ENCODE peak calls at places on chromosomes 4 and X, in six cellular contexts. One of them, this sample, is unnamed.

GRCh38 chr4:188107931-188108843 is 1.2 kb downstream of the TRIML2 start:
- DNase-seq in AG09309: no peak
- DNase-seq in CD4-positive, alpha-beta memory T cell: no peak
- DNase-seq in stimulated activated CD4-positive, alpha-beta T cell treated with anti-CD3 and anti-CD28 coated beads, TNF-alpha, amount 100 ng/mL, for 48 hours: no peak
- DNase-seq in NCI-H2107: no peak
- DNase-seq in neuronal stem cell: no peak
- DNase-seq in this sample: peak; percentile 73

GRCh38 chr4:129581305-129581704 is 485.4 kb downstream of the C4orf33 start:
- DNase-seq in AG09309: no peak
- DNase-seq in neuronal stem cell: no peak
- DNase-seq in stimulated activated CD4-positive, alpha-beta T cell treated with anti-CD3 and anti-CD28 coated beads, TNF-alpha, amount 100 ng/mL, for 48 hours: no peak
- DNase-seq in NCI-H2107: no peak
- DNase-seq in CD4-positive, alpha-beta memory T cell: no peak
- DNase-seq in this sample: no peak

GRCh38 chr4:76235915-76236314 is 15.6 kb upstream of the FAM47E start:
- DNase-seq in NCI-H2107: no peak
- DNase-seq in CD4-positive, alpha-beta memory T cell: no peak
- DNase-seq in AG09309: no peak
- DNase-seq in neuronal stem cell: no peak
- DNase-seq in stimulated activated CD4-positive, alpha-beta T cell treated with anti-CD3 and anti-CD28 coated beads, TNF-alpha, amount 100 ng/mL, for 48 hours: no peak
- DNase-seq in this sample: no peak

GRCh38 chrX:14697453-14697852 is 168.1 kb downstream of the GLRA2 start:
- DNase-seq in neuronal stem cell: peak; percentile 1
- DNase-seq in CD4-positive, alpha-beta memory T cell: no peak
- DNase-seq in stimulated activated CD4-positive, alpha-beta T cell treated with anti-CD3 and anti-CD28 coated beads, TNF-alpha, amount 100 ng/mL, for 48 hours: no peak
- DNase-seq in NCI-H2107: no peak
- DNase-seq in AG09309: no peak
- DNase-seq in this sample: peak; percentile 54

GRCh38 chrX:18220786-18221185 is at the start of gene BEND2:
- DNase-seq in NCI-H2107: no peak
- DNase-seq in neuronal stem cell: no peak
- DNase-seq in AG09309: no peak
- DNase-seq in CD4-positive, alpha-beta memory T cell: no peak
- DNase-seq in stimulated activated CD4-positive, alpha-beta T cell treated with anti-CD3 and anti-CD28 coated beads, TNF-alpha, amount 100 ng/mL, for 48 hours: no peak
- DNase-seq in this sample: no peak

GRCh38 chr4:66331761-66332160 is 661.5 kb upstream of the EPHA5 start:
- DNase-seq in neuronal stem cell: no peak
- DNase-seq in NCI-H2107: no peak
- DNase-seq in AG09309: peak; percentile 46
- DNase-seq in stimulated activated CD4-positive, alpha-beta T cell treated with anti-CD3 and anti-CD28 coated beads, TNF-alpha, amount 100 ng/mL, for 48 hours: no peak
- DNase-seq in CD4-positive, alpha-beta memory T cell: no peak
- DNase-seq in this sample: no peak

GRCh38 chr4:23888421-23889319 is 1.2 kb downstream of the PPARGC1A start:
- DNase-seq in stimulated activated CD4-positive, alpha-beta T cell treated with anti-CD3 and anti-CD28 coated beads, TNF-alpha, amount 100 ng/mL, for 48 hours: no peak
- DNase-seq in NCI-H2107: no peak
- DNase-seq in CD4-positive, alpha-beta memory T cell: no peak
- DNase-seq in neuronal stem cell: no peak
- DNase-seq in AG09309: no peak
- DNase-seq in this sample: peak; percentile 23

GRCh38 chr4:174358823-174359222 is 75.1 kb downstream of the CEP44 start:
- DNase-seq in AG09309: peak; percentile 5
- DNase-seq in neuronal stem cell: no peak
- DNase-seq in CD4-positive, alpha-beta memory T cell: no peak
- DNase-seq in NCI-H2107: no peak
- DNase-seq in stimulated activated CD4-positive, alpha-beta T cell treated with anti-CD3 and anti-CD28 coated beads, TNF-alpha, amount 100 ng/mL, for 48 hours: no peak
- DNase-seq in this sample: peak; percentile 57

GRCh38 chr4:185380320-185380719 is 15.4 kb downstream of the LRP2BP start:
- DNase-seq in AG09309: no peak
- DNase-seq in neuronal stem cell: no peak
- DNase-seq in CD4-positive, alpha-beta memory T cell: no peak
- DNase-seq in NCI-H2107: no peak
- DNase-seq in stimulated activated CD4-positive, alpha-beta T cell treated with anti-CD3 and anti-CD28 coated beads, TNF-alpha, amount 100 ng/mL, for 48 hours: no peak
- DNase-seq in this sample: no peak

GRCh38 chrX:77061533-77061932 is 385.7 kb upstream of the FGF16 start:
- DNase-seq in CD4-positive, alpha-beta memory T cell: no peak
- DNase-seq in AG09309: no peak
- DNase-seq in NCI-H2107: no peak
- DNase-seq in neuronal stem cell: no peak
- DNase-seq in stimulated activated CD4-positive, alpha-beta T cell treated with anti-CD3 and anti-CD28 coated beads, TNF-alpha, amount 100 ng/mL, for 48 hours: no peak
- DNase-seq in this sample: no peak

GRCh38 chr4:140719022-140719421 is 37.2 kb downstream of the TBC1D9 start:
- DNase-seq in stimulated activated CD4-positive, alpha-beta T cell treated with anti-CD3 and anti-CD28 coated beads, TNF-alpha, amount 100 ng/mL, for 48 hours: no peak
- DNase-seq in AG09309: no peak
- DNase-seq in CD4-positive, alpha-beta memory T cell: no peak
- DNase-seq in neuronal stem cell: no peak
- DNase-seq in NCI-H2107: no peak
- DNase-seq in this sample: no peak

GRCh38 chr4:79466621-79467020 is 58.6 kb upstream of the GK2 start:
- DNase-seq in neuronal stem cell: no peak
- DNase-seq in stimulated activated CD4-positive, alpha-beta T cell treated with anti-CD3 and anti-CD28 coated beads, TNF-alpha, amount 100 ng/mL, for 48 hours: no peak
- DNase-seq in AG09309: no peak
- DNase-seq in CD4-positive, alpha-beta memory T cell: no peak
- DNase-seq in NCI-H2107: no peak
- DNase-seq in this sample: no peak

GRCh38 chr4:156347412-156348075 is 393.9 kb upstream of the CTSO start:
- DNase-seq in NCI-H2107: no peak
- DNase-seq in stimulated activated CD4-positive, alpha-beta T cell treated with anti-CD3 and anti-CD28 coated beads, TNF-alpha, amount 100 ng/mL, for 48 hours: no peak
- DNase-seq in neuronal stem cell: no peak
- DNase-seq in CD4-positive, alpha-beta memory T cell: no peak
- DNase-seq in AG09309: no peak
- DNase-seq in this sample: peak; percentile 74

GRCh38 chrX:111830561-111830960 is 45.4 kb upstream of the TRPC5OS start:
- DNase-seq in CD4-positive, alpha-beta memory T cell: no peak
- DNase-seq in neuronal stem cell: no peak
- DNase-seq in stimulated activated CD4-positive, alpha-beta T cell treated with anti-CD3 and anti-CD28 coated beads, TNF-alpha, amount 100 ng/mL, for 48 hours: no peak
- DNase-seq in NCI-H2107: no peak
- DNase-seq in AG09309: no peak
- DNase-seq in this sample: no peak

GRCh38 chrX:56728321-56728720 is 722 bp upstream of the NBDY start:
- DNase-seq in CD4-positive, alpha-beta memory T cell: no peak
- DNase-seq in stimulated activated CD4-positive, alpha-beta T cell treated with anti-CD3 and anti-CD28 coated beads, TNF-alpha, amount 100 ng/mL, for 48 hours: no peak
- DNase-seq in AG09309: no peak
- DNase-seq in neuronal stem cell: no peak
- DNase-seq in NCI-H2107: no peak
- DNase-seq in this sample: peak; percentile 3

GRCh38 chr4:173076903-173077629 is 91.5 kb upstream of the GALNT7 start:
- DNase-seq in stimulated activated CD4-positive, alpha-beta T cell treated with anti-CD3 and anti-CD28 coated beads, TNF-alpha, amount 100 ng/mL, for 48 hours: no peak
- DNase-seq in AG09309: no peak
- DNase-seq in NCI-H2107: no peak
- DNase-seq in CD4-positive, alpha-beta memory T cell: no peak
- DNase-seq in neuronal stem cell: no peak
- DNase-seq in this sample: peak; percentile 53

GRCh38 chrX:153638436-153639176 is 8.4 kb upstream of the DUSP9 start:
- DNase-seq in NCI-H2107: no peak
- DNase-seq in CD4-positive, alpha-beta memory T cell: no peak
- DNase-seq in stimulated activated CD4-positive, alpha-beta T cell treated with anti-CD3 and anti-CD28 coated beads, TNF-alpha, amount 100 ng/mL, for 48 hours: no peak
- DNase-seq in AG09309: no peak
- DNase-seq in neuronal stem cell: no peak
- DNase-seq in this sample: no peak

GRCh38 chrX:79477691-79478090 is 110.6 kb upstream of the ITM2A start:
- DNase-seq in NCI-H2107: no peak
- DNase-seq in CD4-positive, alpha-beta memory T cell: no peak
- DNase-seq in AG09309: no peak
- DNase-seq in neuronal stem cell: no peak
- DNase-seq in stimulated activated CD4-positive, alpha-beta T cell treated with anti-CD3 and anti-CD28 coated beads, TNF-alpha, amount 100 ng/mL, for 48 hours: no peak
- DNase-seq in this sample: no peak

GRCh38 chr4:64545593-64545992 is 136.3 kb upstream of the TECRL start:
- DNase-seq in neuronal stem cell: no peak
- DNase-seq in CD4-positive, alpha-beta memory T cell: no peak
- DNase-seq in AG09309: no peak
- DNase-seq in NCI-H2107: no peak
- DNase-seq in stimulated activated CD4-positive, alpha-beta T cell treated with anti-CD3 and anti-CD28 coated beads, TNF-alpha, amount 100 ng/mL, for 48 hours: no peak
- DNase-seq in this sample: no peak

GRCh38 chr4:41611881-41612871 is 74.2 kb downstream of the LIMCH1 start:
- DNase-seq in NCI-H2107: no peak
- DNase-seq in neuronal stem cell: peak; percentile 52
- DNase-seq in AG09309: no peak
- DNase-seq in CD4-positive, alpha-beta memory T cell: no peak
- DNase-seq in stimulated activated CD4-positive, alpha-beta T cell treated with anti-CD3 and anti-CD28 coated beads, TNF-alpha, amount 100 ng/mL, for 48 hours: no peak
- DNase-seq in this sample: peak; percentile 50

GRCh38 chr4:46491455-46491854 is 101.5 kb upstream of the GABRA2 start:
- DNase-seq in CD4-positive, alpha-beta memory T cell: no peak
- DNase-seq in AG09309: no peak
- DNase-seq in NCI-H2107: no peak
- DNase-seq in neuronal stem cell: no peak
- DNase-seq in stimulated activated CD4-positive, alpha-beta T cell treated with anti-CD3 and anti-CD28 coated beads, TNF-alpha, amount 100 ng/mL, for 48 hours: no peak
- DNase-seq in this sample: no peak

GRCh38 chr4:124030038-124030638 is 633.5 kb downstream of the SPRY1 start:
- DNase-seq in stimulated activated CD4-positive, alpha-beta T cell treated with anti-CD3 and anti-CD28 coated beads, TNF-alpha, amount 100 ng/mL, for 48 hours: no peak
- DNase-seq in NCI-H2107: no peak
- DNase-seq in neuronal stem cell: no peak
- DNase-seq in CD4-positive, alpha-beta memory T cell: no peak
- DNase-seq in AG09309: no peak
- DNase-seq in this sample: no peak

GRCh38 chrX:129161108-129161507 is 362.2 kb downstream of the SMARCA1 start:
- DNase-seq in neuronal stem cell: no peak
- DNase-seq in NCI-H2107: no peak
- DNase-seq in AG09309: no peak
- DNase-seq in CD4-positive, alpha-beta memory T cell: no peak
- DNase-seq in stimulated activated CD4-positive, alpha-beta T cell treated with anti-CD3 and anti-CD28 coated beads, TNF-alpha, amount 100 ng/mL, for 48 hours: no peak
- DNase-seq in this sample: no peak

GRCh38 chr4:6041794-6042193 is 23.6 kb upstream of the C4orf50 start:
- DNase-seq in NCI-H2107: no peak
- DNase-seq in stimulated activated CD4-positive, alpha-beta T cell treated with anti-CD3 and anti-CD28 coated beads, TNF-alpha, amount 100 ng/mL, for 48 hours: no peak
- DNase-seq in CD4-positive, alpha-beta memory T cell: no peak
- DNase-seq in AG09309: no peak
- DNase-seq in neuronal stem cell: no peak
- DNase-seq in this sample: no peak

GRCh38 chr4:151198748-151199147 is 78.2 kb upstream of the PRSS48 start:
- DNase-seq in stimulated activated CD4-positive, alpha-beta T cell treated with anti-CD3 and anti-CD28 coated beads, TNF-alpha, amount 100 ng/mL, for 48 hours: no peak
- DNase-seq in neuronal stem cell: no peak
- DNase-seq in AG09309: no peak
- DNase-seq in NCI-H2107: no peak
- DNase-seq in CD4-positive, alpha-beta memory T cell: no peak
- DNase-seq in this sample: no peak